ENCODE peak calls at places on chromosomes 2 and 18, in four cellular contexts. One of them, this sample, is unnamed.

GRCh38 chr18:3089579-3089978 is 76.6 kb upstream of the LPIN2 start:
- DNase-seq in AG09309: no peak
- DNase-seq in Caco-2: no peak
- DNase-seq in astrocyte of the spinal cord: no peak
- DNase-seq in this sample: no peak

GRCh38 chr18:70333757-70334156 is 44.9 kb downstream of the SOCS6 start:
- DNase-seq in AG09309: peak; percentile 97
- DNase-seq in astrocyte of the spinal cord: peak; percentile 95
- DNase-seq in Caco-2: no peak
- DNase-seq in this sample: no peak

GRCh38 chr2:235829726-235830125 is 335.9 kb downstream of the AGAP1 start:
- DNase-seq in Caco-2: no peak
- DNase-seq in AG09309: no peak
- DNase-seq in astrocyte of the spinal cord: no peak
- DNase-seq in this sample: no peak

GRCh38 chr2:127220102-127220806 is at the start of gene CYP27C1:
- DNase-seq in astrocyte of the spinal cord: peak; percentile 36
- DNase-seq in AG09309: no peak
- DNase-seq in Caco-2: no peak
- DNase-seq in this sample: no peak

GRCh38 chr2:31235504-31235902 is 1.6 kb downstream of the EHD3 start:
- DNase-seq in astrocyte of the spinal cord: peak; percentile 90
- DNase-seq in Caco-2: no peak
- DNase-seq in AG09309: peak; percentile 73
- DNase-seq in this sample: no peak

GRCh38 chr2:2681611-2682295 is 350.7 kb upstream of the MYT1L start:
- DNase-seq in Caco-2: no peak
- DNase-seq in astrocyte of the spinal cord: no peak
- DNase-seq in AG09309: no peak
- DNase-seq in this sample: no peak

GRCh38 chr2:120224256-120224655 is 1.1 kb upstream of the TMEM185B start:
- DNase-seq in AG09309: no peak
- DNase-seq in Caco-2: peak; percentile 50
- DNase-seq in astrocyte of the spinal cord: no peak
- DNase-seq in this sample: no peak

GRCh38 chr2:231877533-231878456 is 48.4 kb downstream of the NPPC start:
- DNase-seq in Caco-2: no peak
- DNase-seq in AG09309: no peak
- DNase-seq in astrocyte of the spinal cord: peak; percentile 31
- DNase-seq in this sample: no peak

GRCh38 chr2:117536139-117536538 is 278.4 kb upstream of the DDX18 start:
- DNase-seq in astrocyte of the spinal cord: no peak
- DNase-seq in Caco-2: no peak
- DNase-seq in AG09309: no peak
- DNase-seq in this sample: no peak

GRCh38 chr2:15730545-15731212 is 139.0 kb downstream of the DDX1 start:
- DNase-seq in AG09309: peak; percentile 55
- DNase-seq in Caco-2: no peak
- DNase-seq in astrocyte of the spinal cord: peak; percentile 98
- DNase-seq in this sample: no peak

GRCh38 chr2:47058061-47058931 is 96.8 kb downstream of the STPG4 start:
- DNase-seq in astrocyte of the spinal cord: peak; percentile 56
- DNase-seq in Caco-2: no peak
- DNase-seq in AG09309: peak; percentile 77
- DNase-seq in this sample: no peak

GRCh38 chr18:57148263-57148662 is 1.4 kb downstream of the BOD1L2 start:
- DNase-seq in AG09309: no peak
- DNase-seq in astrocyte of the spinal cord: no peak
- DNase-seq in Caco-2: no peak
- DNase-seq in this sample: no peak

GRCh38 chr2:4673025-4673489 is 969.7 kb downstream of the DCDC2C start:
- DNase-seq in astrocyte of the spinal cord: no peak
- DNase-seq in Caco-2: peak; percentile 68
- DNase-seq in AG09309: peak; percentile 13
- DNase-seq in this sample: no peak

GRCh38 chr2:36650031-36650430 is 46.5 kb upstream of the VIT start:
- DNase-seq in astrocyte of the spinal cord: peak; percentile 56
- DNase-seq in AG09309: peak; percentile 13
- DNase-seq in Caco-2: peak; percentile 87
- DNase-seq in this sample: no peak

GRCh38 chr2:152676461-152676860 is 40.8 kb downstream of the PRPF40A start:
- DNase-seq in astrocyte of the spinal cord: no peak
- DNase-seq in Caco-2: no peak
- DNase-seq in AG09309: no peak
- DNase-seq in this sample: no peak

GRCh38 chr2:70301344-70302194 is at the start of gene FAM136A:
- DNase-seq in Caco-2: peak; percentile 91
- DNase-seq in AG09309: no peak
- DNase-seq in astrocyte of the spinal cord: peak; percentile 73
- DNase-seq in this sample: peak; percentile 90

GRCh38 chr2:1226766-1227165 is 186.5 kb upstream of the TPO start:
- DNase-seq in Caco-2: no peak
- DNase-seq in astrocyte of the spinal cord: no peak
- DNase-seq in AG09309: no peak
- DNase-seq in this sample: no peak

GRCh38 chr2:1227289-1227900 is 185.9 kb upstream of the TPO start:
- DNase-seq in AG09309: no peak
- DNase-seq in Caco-2: no peak
- DNase-seq in astrocyte of the spinal cord: peak; percentile 18
- DNase-seq in this sample: no peak

GRCh38 chr2:1231664-1232063 is 181.6 kb upstream of the TPO start:
- DNase-seq in Caco-2: no peak
- DNase-seq in AG09309: no peak
- DNase-seq in astrocyte of the spinal cord: no peak
- DNase-seq in this sample: no peak

GRCh38 chr2:1233280-1233679 is 180.0 kb upstream of the TPO start:
- DNase-seq in Caco-2: no peak
- DNase-seq in AG09309: no peak
- DNase-seq in astrocyte of the spinal cord: peak; percentile 80
- DNase-seq in this sample: no peak

GRCh38 chr2:1230155-1230893 is 182.9 kb upstream of the TPO start:
- DNase-seq in Caco-2: no peak
- DNase-seq in astrocyte of the spinal cord: no peak
- DNase-seq in AG09309: no peak
- DNase-seq in this sample: no peak
- TF ChIP-seq CTCF in Caco-2: no peak
- TF ChIP-seq CTCF in astrocyte of the spinal cord: no peak
- TF ChIP-seq CTCF in AG09309: no peak
- TF ChIP-seq CTCF in this sample: no peak

DNA sequence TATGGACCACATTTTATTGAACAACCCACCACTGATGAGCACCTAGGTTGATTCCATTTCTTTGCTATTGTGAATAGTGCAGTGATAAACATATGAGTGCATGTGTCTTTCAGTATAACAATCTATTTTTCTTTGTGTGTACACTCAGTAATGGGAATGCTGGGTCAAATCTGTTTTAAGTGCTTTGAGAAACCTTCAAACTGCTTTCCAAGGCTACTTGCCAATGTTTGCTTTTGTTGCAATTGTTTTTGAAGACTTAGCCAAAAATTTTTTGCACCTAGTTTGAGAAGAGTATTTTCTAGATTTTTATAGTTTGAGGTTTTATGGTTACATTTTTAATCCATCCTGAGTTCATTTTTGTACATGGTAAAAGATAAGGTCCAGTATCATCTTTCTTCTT is 587.4 kb upstream of the SETBP1 start:
- DNase-seq in Caco-2: no peak
- DNase-seq in astrocyte of the spinal cord: peak; percentile 29
- DNase-seq in AG09309: no peak
- DNase-seq in this sample: no peak
- TF ChIP-seq CTCF in Caco-2: no peak
- TF ChIP-seq CTCF in astrocyte of the spinal cord: no peak
- TF ChIP-seq CTCF in AG09309: no peak
- TF ChIP-seq CTCF in this sample: no peak

DNA sequence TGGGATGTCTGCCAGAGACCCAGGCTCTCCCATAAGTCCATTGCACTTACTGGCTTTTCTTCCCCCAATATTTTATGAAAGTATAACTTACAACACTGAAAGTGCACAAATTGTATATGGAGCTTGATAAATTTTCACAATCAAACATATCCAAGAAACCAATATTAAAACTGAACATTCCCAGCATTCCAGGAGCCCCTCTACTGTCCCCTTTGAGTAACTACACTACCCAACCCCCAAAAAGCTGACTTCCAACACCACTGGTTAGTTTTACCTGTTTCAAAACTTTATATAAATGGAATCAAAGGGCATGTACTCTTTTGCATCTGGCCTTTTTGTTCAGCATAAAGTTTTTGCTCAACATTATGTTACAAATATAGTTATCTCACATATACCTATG is 35.2 kb upstream of the PKDCC start:
- DNase-seq in AG09309: no peak
- DNase-seq in Caco-2: no peak
- DNase-seq in astrocyte of the spinal cord: no peak
- DNase-seq in this sample: no peak
- TF ChIP-seq CTCF in AG09309: no peak
- TF ChIP-seq CTCF in Caco-2: peak; percentile 22
- TF ChIP-seq CTCF in astrocyte of the spinal cord: no peak
- TF ChIP-seq CTCF in this sample: no peak

GRCh38 chr18:42184685-42185477 is 229.8 kb downstream of the PIK3C3 start:
- DNase-seq in astrocyte of the spinal cord: no peak
- DNase-seq in Caco-2: no peak
- DNase-seq in AG09309: no peak
- DNase-seq in this sample: no peak

GRCh38 chr18:42183746-42184145 is 228.7 kb downstream of the PIK3C3 start:
- DNase-seq in Caco-2: no peak
- DNase-seq in astrocyte of the spinal cord: peak; percentile 92
- DNase-seq in AG09309: peak; percentile 38
- DNase-seq in this sample: no peak

GRCh38 chr18:42182728-42183700 is 228.0 kb downstream of the PIK3C3 start:
- DNase-seq in AG09309: no peak
- DNase-seq in astrocyte of the spinal cord: peak; percentile 56
- DNase-seq in Caco-2: no peak
- DNase-seq in this sample: no peak

GRCh38 chr18:42178381-42179080 is 223.5 kb downstream of the PIK3C3 start:
- DNase-seq in Caco-2: no peak
- DNase-seq in AG09309: no peak
- DNase-seq in astrocyte of the spinal cord: peak; percentile 3
- DNase-seq in this sample: no peak

GRCh38 chr18:42181474-42181873 is 226.4 kb downstream of the PIK3C3 start:
- DNase-seq in AG09309: no peak
- DNase-seq in Caco-2: no peak
- DNase-seq in astrocyte of the spinal cord: no peak
- DNase-seq in this sample: no peak
- TF ChIP-seq CTCF in AG09309: no peak
- TF ChIP-seq CTCF in Caco-2: no peak
- TF ChIP-seq CTCF in astrocyte of the spinal cord: no peak
- TF ChIP-seq CTCF in this sample: no peak

GRCh38 chr2:97011977-97012569 is 25.7 kb upstream of the FAM178B start:
- DNase-seq in astrocyte of the spinal cord: peak; percentile 74
- DNase-seq in Caco-2: no peak
- DNase-seq in AG09309: peak; percentile 46
- DNase-seq in this sample: no peak
- TF ChIP-seq CTCF in astrocyte of the spinal cord: peak; percentile 49
- TF ChIP-seq CTCF in Caco-2: peak; percentile 40
- TF ChIP-seq CTCF in AG09309: peak; percentile 45
- TF ChIP-seq CTCF in this sample: no peak

This sample was measured in activated B cell treated with CpG ODN at 0.5 μM for 24 hours.